ENCODE peak calls at places on chromosomes 13 and 19, in five cellular contexts. Y, G, S, C and B are unnamed samples.
A peak's percentile ranks its signal among the peaks of the same experiment; 100 is the strongest.

GRCh38 chr13:111187879-111188643 is 73.0 kb downstream of the ARHGEF7 start:
- DNase-seq in Y (no peak), G (no peak), S (no peak), C (peak; percentile 93), B (no peak)

GRCh38 chr13:113641426-113641825 is 16.6 kb downstream of the ATP4B start:
- DNase-seq in Y (no peak), G (no peak), S (no peak), C (no peak), B (no peak)

GRCh38 chr19:58353717-58354477 is 605 bp upstream of the A1BG start:
- DNase-seq in Y (no peak), G (no peak), S (no peak), C (no peak), B (no peak)

GRCh38 chr19:31114585-31114984 is 234.7 kb downstream of the TSHZ3 start:
- DNase-seq in Y (no peak), G (no peak), S (no peak), C (no peak), B (no peak)

GRCh38 chr13:44362394-44363040 is 11.1 kb upstream of the SERP2 start:
- DNase-seq in Y (no peak), G (no peak), S (no peak), C (no peak), B (no peak)

GRCh38 chr13:72205773-72206172 is 338.8 kb upstream of the DACH1 start:
- DNase-seq in Y (no peak), G (no peak), S (no peak), C (no peak), B (no peak)

GRCh38 chr13:22162889-22163288 is 492.0 kb downstream of the FGF9 start:
- DNase-seq in Y (no peak), G (no peak), S (no peak), C (no peak), B (peak; percentile 17)

GRCh38 chr13:112061367-112062046 is 5.4 kb upstream of the SOX1 start:
- DNase-seq in Y (no peak), G (no peak), S (no peak), C (no peak), B (no peak)

GRCh38 chr13:75760182-75760981 is 124.3 kb downstream of the LMO7 start:
- DNase-seq in Y (no peak), G (no peak), S (no peak), C (peak; percentile 43), B (no peak)

GRCh38 chr13:98664047-98664446 is 87.1 kb upstream of the STK24 start:
- DNase-seq in Y (no peak), G (peak; percentile 41), S (peak; percentile 31), C (no peak), B (no peak)

GRCh38 chr19:44807652-44808462 is 1.0 kb upstream of the BCAM start:
- DNase-seq in Y (peak; percentile 73), G (no peak), S (no peak), C (no peak), B (peak; percentile 55)

GRCh38 chr19:12841094-12841493 is 2.8 kb downstream of the MAST1 start:
- DNase-seq in Y (peak; percentile 66), G (no peak), S (no peak), C (no peak), B (no peak)

GRCh38 chr19:54551950-54552912 is 21.4 kb upstream of the LILRA2 start:
- DNase-seq in Y (no peak), G (no peak), S (no peak), C (no peak), B (peak; percentile 56)

GRCh38 chr19:3723883-3724282 is 15.7 kb downstream of the TJP3 start:
- DNase-seq in Y (no peak), G (no peak), S (no peak), C (peak; percentile 57), B (no peak)

GRCh38 chr13:31431722-31432137 is 232.0 kb downstream of the B3GLCT start:
- DNase-seq in Y (peak; percentile 37), G (peak; percentile 45), S (no peak), C (no peak), B (peak; percentile 31)

GRCh38 chr13:110319774-110320509 is 12.9 kb downstream of the COL4A2 start:
- DNase-seq in Y (no peak), G (peak; percentile 21), S (peak; percentile 45), C (no peak), B (no peak)

GRCh38 chr13:45575830-45576180 is 39.7 kb downstream of the ERICH6B start:
- DNase-seq in Y (no peak), G (no peak), S (no peak), C (no peak), B (no peak)

GRCh38 chr19:3186891-3187661 is 1.3 kb downstream of the NCLN start:
- DNase-seq in Y (no peak), G (no peak), S (no peak), C (no peak), B (no peak)

GRCh38 chr19:1747285-1748114 is 5.8 kb upstream of the ONECUT3 start:
- DNase-seq in Y (no peak), G (no peak), S (peak; percentile 19), C (no peak), B (peak; percentile 70)

GRCh38 chr19:747432-748273 is 3.3 kb upstream of the MISP start:
- DNase-seq in Y (no peak), G (no peak), S (no peak), C (no peak), B (no peak)

GRCh38 chr19:7705387-7706187 is 3.7 kb upstream of the FCER2 start:
- DNase-seq in Y (no peak), G (peak; percentile 61), S (no peak), C (no peak), B (peak; percentile 76)

GRCh38 chr19:8610041-8610927 is at the start of gene ADAMTS10:
- DNase-seq in Y (no peak), G (no peak), S (no peak), C (no peak), B (no peak)

GRCh38 chr13:93535256-93535655 is 308.6 kb downstream of the GPC6 start:
- DNase-seq in Y (no peak), G (no peak), S (no peak), C (no peak), B (no peak)

GRCh38 chr13:97946951-97947588 is 6.4 kb upstream of the IPO5 start:
- DNase-seq in Y (no peak), G (no peak), S (peak; percentile 51), C (no peak), B (no peak)

GRCh38 chr13:25887962-25888655 is 163.7 kb downstream of the SHISA2 start:
- DNase-seq in Y (no peak), G (no peak), S (no peak), C (no peak), B (no peak)

GRCh38 chr13:111629016-111629415 is 308.6 kb downstream of the TEX29 start:
- DNase-seq in Y (no peak), G (no peak), S (no peak), C (no peak), B (no peak)